ENCODE peak calls at places on chromosomes 2 and 18, in nine cellular contexts. One of them, this sample, is unnamed.

GRCh38 chr18:46426311-46427047 is 230.5 kb downstream of the LOXHD1 start:
- DNase-seq in IMR-90: no peak
- DNase-seq in A549: no peak
- DNase-seq in HepG2: no peak
- DNase-seq in pancreas: no peak
- DNase-seq in brain microvascular endothelial cell: no peak
- DNase-seq in HCT116: no peak
- DNase-seq in AG04450: no peak
- DNase-seq in CD8-positive, alpha-beta T cell: no peak
- DNase-seq in this sample: no peak

GRCh38 chr2:99960724-99961566 is 181.4 kb downstream of the AFF3 start:
- DNase-seq in IMR-90: peak
- DNase-seq in A549: no peak
- DNase-seq in HepG2: no peak
- DNase-seq in pancreas: no peak
- DNase-seq in brain microvascular endothelial cell: no peak
- DNase-seq in HCT116: no peak
- DNase-seq in AG04450: no peak
- DNase-seq in CD8-positive, alpha-beta T cell: no peak
- DNase-seq in this sample: no peak

GRCh38 chr2:70733428-70734185 is 34.4 kb downstream of the ADD2 start:
- DNase-seq in IMR-90: no peak
- DNase-seq in A549: no peak
- DNase-seq in HepG2: no peak
- DNase-seq in pancreas: no peak
- DNase-seq in brain microvascular endothelial cell: no peak
- DNase-seq in HCT116: no peak
- DNase-seq in AG04450: no peak
- DNase-seq in CD8-positive, alpha-beta T cell: no peak
- DNase-seq in this sample: no peak

GRCh38 chr18:12283256-12283655 is 24.8 kb upstream of the TUBB6 start:
- DNase-seq in IMR-90: peak
- DNase-seq in A549: no peak
- DNase-seq in HepG2: peak
- DNase-seq in pancreas: no peak
- DNase-seq in brain microvascular endothelial cell: peak
- DNase-seq in HCT116: peak
- DNase-seq in AG04450: no peak
- DNase-seq in CD8-positive, alpha-beta T cell: no peak
- DNase-seq in this sample: no peak

GRCh38 chr2:164974221-164974620 is 18.9 kb upstream of the SLC38A11 start:
- DNase-seq in IMR-90: no peak
- DNase-seq in A549: no peak
- DNase-seq in HepG2: no peak
- DNase-seq in pancreas: no peak
- DNase-seq in brain microvascular endothelial cell: no peak
- DNase-seq in HCT116: no peak
- DNase-seq in AG04450: no peak
- DNase-seq in CD8-positive, alpha-beta T cell: no peak
- DNase-seq in this sample: no peak

GRCh38 chr2:96119981-96120720 is 3.8 kb upstream of the ADRA2B start:
- DNase-seq in IMR-90: no peak
- DNase-seq in A549: no peak
- DNase-seq in HepG2: no peak
- DNase-seq in pancreas: no peak
- DNase-seq in brain microvascular endothelial cell: no peak
- DNase-seq in HCT116: no peak
- DNase-seq in AG04450: no peak
- DNase-seq in CD8-positive, alpha-beta T cell: no peak
- DNase-seq in this sample: no peak

GRCh38 chr2:188132385-188132784 is 159.3 kb upstream of the GULP1 start:
- DNase-seq in IMR-90: no peak
- DNase-seq in A549: no peak
- DNase-seq in HepG2: no peak
- DNase-seq in pancreas: no peak
- DNase-seq in brain microvascular endothelial cell: no peak
- DNase-seq in HCT116: no peak
- DNase-seq in AG04450: no peak
- DNase-seq in CD8-positive, alpha-beta T cell: no peak
- DNase-seq in this sample: peak

GRCh38 chr2:210617732-210618330 is 61.4 kb downstream of the CPS1 start:
- DNase-seq in IMR-90: peak
- DNase-seq in A549: peak
- DNase-seq in HepG2: peak
- DNase-seq in pancreas: no peak
- DNase-seq in brain microvascular endothelial cell: peak
- DNase-seq in HCT116: peak
- DNase-seq in AG04450: no peak
- DNase-seq in CD8-positive, alpha-beta T cell: no peak
- DNase-seq in this sample: no peak

DNA sequence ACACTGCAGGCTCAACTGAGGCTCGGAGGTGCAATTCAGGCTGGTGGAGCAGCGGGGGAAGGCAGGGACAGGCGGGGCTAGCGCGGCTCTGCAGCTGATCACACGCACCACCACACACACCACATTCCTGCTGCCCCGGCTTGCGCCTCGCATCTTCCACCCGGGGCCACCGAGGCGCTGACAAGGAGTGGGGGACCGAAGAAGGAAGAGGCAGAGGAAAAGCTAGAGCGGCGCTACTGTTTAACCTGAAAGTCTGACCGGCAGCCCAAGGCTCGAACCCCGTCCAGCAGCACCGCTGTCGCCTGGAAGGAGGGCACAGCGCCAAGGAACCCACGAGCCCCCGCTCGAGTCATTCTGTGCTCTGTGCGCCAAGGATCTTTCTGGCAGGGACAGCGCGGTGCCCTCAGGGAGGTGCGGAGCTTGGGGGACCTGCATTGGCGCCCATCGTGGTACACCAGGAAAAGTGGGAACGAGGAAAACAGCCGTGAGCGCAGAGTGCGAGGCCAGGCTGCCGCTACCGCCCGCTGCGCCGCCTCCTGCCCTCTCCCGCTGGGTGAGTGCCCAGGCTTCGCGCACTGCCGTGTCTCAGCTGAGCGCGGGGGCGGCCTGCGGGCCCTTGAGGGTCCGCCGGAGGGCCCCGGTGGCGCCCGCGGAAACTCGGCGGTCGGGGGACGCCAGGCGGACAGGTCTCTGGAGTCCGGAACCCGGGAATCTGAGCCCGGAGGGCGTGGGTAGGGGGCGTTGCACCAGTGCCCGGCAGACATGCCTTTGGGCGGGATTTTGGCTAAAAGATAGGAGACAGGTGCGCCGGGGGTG is 865 bp upstream of the KCNJ3 start:
- DNase-seq in IMR-90: no peak
- DNase-seq in A549: no peak
- DNase-seq in HepG2: no peak
- DNase-seq in pancreas: peak
- DNase-seq in brain microvascular endothelial cell: no peak
- DNase-seq in HCT116: no peak
- DNase-seq in AG04450: no peak
- DNase-seq in CD8-positive, alpha-beta T cell: no peak
- DNase-seq in this sample: peak
- H3K27ac ChIP-seq in IMR-90: no peak
- H3K27ac ChIP-seq in A549: peak
- H3K27ac ChIP-seq in HepG2: no peak
- H3K27ac ChIP-seq in pancreas: no peak
- H3K27ac ChIP-seq in brain microvascular endothelial cell: no peak
- H3K27ac ChIP-seq in HCT116: no peak
- H3K27ac ChIP-seq in AG04450: no peak
- H3K27ac ChIP-seq in CD8-positive, alpha-beta T cell: no peak
- H3K27ac ChIP-seq in this sample: no peak

DNA sequence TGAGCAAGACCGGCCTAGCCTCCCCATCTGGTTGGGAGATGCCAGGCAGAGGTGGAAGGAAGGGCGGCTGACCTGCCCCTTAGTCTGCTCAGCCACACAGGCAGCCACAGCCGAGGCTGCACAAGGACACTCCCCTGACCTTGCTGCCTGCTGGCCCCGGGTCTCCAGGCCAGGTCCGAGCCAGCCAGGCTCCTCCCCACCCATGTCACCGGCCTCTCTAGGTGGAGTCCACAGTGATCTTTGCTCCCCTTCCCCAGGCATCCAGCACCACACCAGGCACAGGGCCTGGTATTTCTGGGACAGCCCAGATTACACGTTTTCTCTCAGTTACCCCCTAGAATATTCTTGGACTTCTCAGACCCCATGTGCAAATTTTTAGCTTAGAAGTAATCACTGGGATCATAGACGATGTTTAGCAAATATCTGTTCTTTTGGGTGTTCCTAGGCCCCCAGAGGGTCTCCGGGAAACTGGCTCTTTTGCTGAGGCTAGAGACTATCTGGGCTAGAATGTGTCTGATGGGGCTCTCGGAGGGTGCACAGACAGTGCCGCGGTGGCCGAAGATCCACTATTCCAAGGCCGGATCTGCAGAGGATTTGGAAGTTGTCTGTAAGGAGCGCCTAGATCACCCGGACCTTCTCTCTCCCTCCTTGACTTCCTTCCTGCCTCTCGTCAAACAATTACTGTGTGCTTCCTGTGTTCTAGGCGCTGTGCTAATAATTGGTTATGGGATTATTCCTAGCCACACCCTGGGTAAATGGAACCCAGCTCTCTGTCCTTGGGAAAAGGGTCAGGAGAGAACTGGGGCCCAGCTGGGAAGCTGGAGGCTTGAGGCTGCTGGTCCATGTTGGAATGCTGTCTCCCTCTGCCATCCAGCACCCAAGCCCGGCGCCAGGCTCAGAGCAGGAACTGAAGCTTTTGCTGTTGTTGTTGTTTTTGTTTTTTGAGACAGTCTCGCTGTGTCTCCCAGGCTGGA is 46.9 kb downstream of the ODC1 start:
- DNase-seq in IMR-90: no peak
- DNase-seq in A549: no peak
- DNase-seq in HepG2: peak
- DNase-seq in pancreas: peak
- DNase-seq in brain microvascular endothelial cell: no peak
- DNase-seq in HCT116: no peak
- DNase-seq in AG04450: no peak
- DNase-seq in CD8-positive, alpha-beta T cell: no peak
- DNase-seq in this sample: no peak
- H3K27ac ChIP-seq in IMR-90: no peak
- H3K27ac ChIP-seq in A549: peak
- H3K27ac ChIP-seq in HepG2: peak
- H3K27ac ChIP-seq in pancreas: no peak
- H3K27ac ChIP-seq in brain microvascular endothelial cell: no peak
- H3K27ac ChIP-seq in HCT116: peak
- H3K27ac ChIP-seq in AG04450: no peak
- H3K27ac ChIP-seq in CD8-positive, alpha-beta T cell: peak
- H3K27ac ChIP-seq in this sample: peak

DNA sequence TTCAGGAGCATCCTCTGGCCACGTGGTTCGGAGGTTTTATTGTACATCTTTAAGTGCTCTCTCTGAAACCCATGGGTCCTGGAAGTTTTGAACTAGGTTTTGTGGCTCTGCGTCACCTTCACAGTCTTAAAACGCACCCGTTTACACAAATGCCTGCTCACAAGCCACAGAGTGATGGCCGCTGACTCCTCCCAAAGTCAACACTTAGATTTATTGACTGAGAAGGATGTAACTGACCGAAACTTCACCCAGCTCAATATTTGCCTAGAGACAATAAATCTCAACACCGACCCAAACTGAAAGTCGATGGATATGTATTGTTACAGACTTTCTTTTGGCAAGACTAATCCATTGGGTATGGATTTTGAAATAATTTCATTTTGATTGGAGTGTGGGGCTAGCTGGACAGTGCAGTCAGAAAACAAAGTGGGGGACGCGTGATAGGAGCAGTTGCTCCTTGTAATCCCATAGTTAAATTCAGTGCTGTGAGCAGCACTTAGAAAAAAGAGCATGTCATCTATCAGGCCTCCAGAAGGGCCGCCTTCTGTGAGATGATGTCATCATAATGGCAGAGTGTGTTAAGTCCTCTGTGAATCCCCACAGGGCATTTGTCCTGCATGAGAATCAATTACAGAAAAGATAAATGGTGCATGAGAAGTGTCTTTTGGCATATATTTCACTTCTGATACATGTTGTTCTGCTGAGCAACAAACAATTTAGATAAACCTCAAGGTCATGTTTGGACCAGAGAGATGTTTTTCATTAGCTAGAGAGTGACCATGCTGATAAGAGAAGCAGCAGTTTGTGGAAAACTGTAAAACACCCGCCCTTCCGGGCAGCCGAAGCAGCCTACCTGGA is 183.7 kb downstream of the INO80D start:
- DNase-seq in IMR-90: peak
- DNase-seq in A549: no peak
- DNase-seq in HepG2: peak
- DNase-seq in pancreas: no peak
- DNase-seq in brain microvascular endothelial cell: no peak
- DNase-seq in HCT116: no peak
- DNase-seq in AG04450: no peak
- DNase-seq in CD8-positive, alpha-beta T cell: no peak
- DNase-seq in this sample: no peak
- H3K27ac ChIP-seq in IMR-90: no peak
- H3K27ac ChIP-seq in A549: no peak
- H3K27ac ChIP-seq in HepG2: no peak
- H3K27ac ChIP-seq in pancreas: no peak
- H3K27ac ChIP-seq in brain microvascular endothelial cell: no peak
- H3K27ac ChIP-seq in HCT116: no peak
- H3K27ac ChIP-seq in AG04450: no peak
- H3K27ac ChIP-seq in CD8-positive, alpha-beta T cell: no peak
- H3K27ac ChIP-seq in this sample: no peak

GRCh38 chr2:230234122-230234722 is 8.7 kb downstream of the SP140 start:
- DNase-seq in IMR-90: no peak
- DNase-seq in A549: no peak
- DNase-seq in HepG2: no peak
- DNase-seq in pancreas: no peak
- DNase-seq in brain microvascular endothelial cell: no peak
- DNase-seq in HCT116: no peak
- DNase-seq in AG04450: no peak
- DNase-seq in CD8-positive, alpha-beta T cell: no peak
- DNase-seq in this sample: no peak

GRCh38 chr2:230231251-230231650 is 5.7 kb downstream of the SP140 start:
- DNase-seq in IMR-90: no peak
- DNase-seq in A549: no peak
- DNase-seq in HepG2: no peak
- DNase-seq in pancreas: no peak
- DNase-seq in brain microvascular endothelial cell: no peak
- DNase-seq in HCT116: no peak
- DNase-seq in AG04450: no peak
- DNase-seq in CD8-positive, alpha-beta T cell: no peak
- DNase-seq in this sample: no peak

GRCh38 chr2:230227216-230227615 is 1.7 kb downstream of the SP140 start:
- DNase-seq in IMR-90: no peak
- DNase-seq in A549: no peak
- DNase-seq in HepG2: peak
- DNase-seq in pancreas: no peak
- DNase-seq in brain microvascular endothelial cell: no peak
- DNase-seq in HCT116: no peak
- DNase-seq in AG04450: no peak
- DNase-seq in CD8-positive, alpha-beta T cell: no peak
- DNase-seq in this sample: no peak

GRCh38 chr2:230230087-230230486 is 4.6 kb downstream of the SP140 start:
- DNase-seq in IMR-90: peak
- DNase-seq in A549: no peak
- DNase-seq in HepG2: peak
- DNase-seq in pancreas: no peak
- DNase-seq in brain microvascular endothelial cell: peak
- DNase-seq in HCT116: no peak
- DNase-seq in AG04450: peak
- DNase-seq in CD8-positive, alpha-beta T cell: no peak
- DNase-seq in this sample: no peak

DNA sequence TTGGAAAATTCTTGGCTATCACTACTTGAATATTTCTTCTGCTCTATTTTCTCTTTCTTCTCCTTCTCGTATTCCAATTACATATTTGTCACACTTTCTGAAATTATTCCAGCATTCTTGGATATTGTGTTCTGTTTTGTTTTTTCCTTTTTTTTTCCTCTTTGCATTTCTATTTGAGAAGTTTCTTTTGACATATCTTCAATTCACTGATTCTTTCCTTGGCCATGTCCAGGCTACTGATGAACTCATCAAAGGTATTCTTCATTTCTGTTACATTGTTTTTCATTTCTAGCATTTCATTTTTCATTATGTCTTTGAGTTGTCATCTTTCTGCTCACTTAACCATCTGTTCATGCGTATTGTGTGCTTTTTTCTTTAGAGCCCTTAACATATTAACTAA is 5.3 kb downstream of the SP140 start:
- DNase-seq in IMR-90: no peak
- DNase-seq in A549: no peak
- DNase-seq in HepG2: no peak
- DNase-seq in pancreas: no peak
- DNase-seq in brain microvascular endothelial cell: no peak
- DNase-seq in HCT116: no peak
- DNase-seq in AG04450: no peak
- DNase-seq in CD8-positive, alpha-beta T cell: no peak
- DNase-seq in this sample: no peak
- H3K27ac ChIP-seq in IMR-90: no peak
- H3K27ac ChIP-seq in A549: no peak
- H3K27ac ChIP-seq in HepG2: no peak
- H3K27ac ChIP-seq in pancreas: no peak
- H3K27ac ChIP-seq in brain microvascular endothelial cell: peak
- H3K27ac ChIP-seq in HCT116: no peak
- H3K27ac ChIP-seq in AG04450: no peak
- H3K27ac ChIP-seq in CD8-positive, alpha-beta T cell: no peak
- H3K27ac ChIP-seq in this sample: no peak

This sample was measured in thyroid gland.